ENCODE peak calls at places on chromosomes 16 and 17, in nine cellular contexts. T, S, G, R, U, H, M, O and L are unnamed samples.

GRCh38 chr16:67396159-67396774 is 3.0 kb upstream of the TPPP3 start:
- DNase-seq in R (peak), O (peak), T (peak), H (peak), S (peak), M (peak), G (peak), U (peak), L (no peak)

GRCh38 chr16:64440421-64440831 is 681.4 kb downstream of the CDH11 start:
- DNase-seq in U (peak), O (no peak), M (peak), H (peak), R (no peak), G (peak), T (peak), S (no peak), L (no peak)

GRCh38 chr16:11665071-11665491 is 3.2 kb upstream of the SNN start:
- DNase-seq in U (no peak), R (peak), M (no peak), S (no peak), G (no peak), O (no peak), H (no peak), T (no peak), L (no peak)

GRCh38 chr16:9286930-9287329 is 195.5 kb downstream of the HAPSTR1 start:
- DNase-seq in G (no peak), T (no peak), O (no peak), H (no peak), U (no peak), M (no peak), S (no peak), R (no peak), L (no peak)

GRCh38 chr17:22506231-22506630 is 813.9 kb downstream of the KCNJ18 start:
- DNase-seq in M (no peak), R (no peak), T (no peak), O (no peak), S (no peak), H (no peak), G (no peak), U (no peak), L (no peak)

GRCh38 chr16:4862639-4863038 is 15.4 kb downstream of the UBN1 start:
- DNase-seq in H (no peak), R (no peak), M (no peak), U (peak), S (no peak), G (no peak), T (no peak), O (no peak), L (no peak)

GRCh38 chr17:4719684-4720221 is 9.3 kb downstream of the ARRB2 start:
- DNase-seq in O (peak), R (no peak), T (no peak), H (no peak), G (no peak), U (no peak), M (no peak), S (peak), L (no peak)

GRCh38 chr16:24463196-24463945 is 76.0 kb upstream of the RBBP6 start:
- DNase-seq in H (no peak), S (no peak), T (no peak), M (no peak), R (no peak), G (no peak), O (no peak), U (no peak), L (no peak)

GRCh38 chr16:1153480-1154160 is 714 bp downstream of the CACNA1H start:
- DNase-seq in H (no peak), T (no peak), M (no peak), G (no peak), U (no peak), O (no peak), S (no peak), R (no peak), L (no peak)

GRCh38 chr17:7217113-7217987 is 2.3 kb downstream of the DLG4 start:
- DNase-seq in O (no peak), T (peak), H (peak), U (no peak), G (peak), M (peak), S (no peak), R (no peak), L (no peak)

GRCh38 chr17:78855561-78856165 is 15.0 kb upstream of the USP36 start:
- DNase-seq in H (no peak), O (no peak), U (no peak), R (no peak), T (no peak), M (no peak), S (no peak), G (no peak), L (no peak)

GRCh38 chr17:68601565-68602266 is 549 bp upstream of the FAM20A start:
- DNase-seq in R (no peak), T (no peak), U (no peak), G (no peak), O (no peak), M (no peak), H (no peak), S (no peak), L (no peak)

GRCh38 chr16:27421961-27422740 is 20.2 kb downstream of the IL21R start:
- DNase-seq in M (no peak), R (no peak), T (no peak), H (no peak), S (no peak), G (no peak), O (no peak), U (no peak), L (no peak)

GRCh38 chr17:68937890-68938514 is 17.2 kb downstream of the ABCA8 start:
- DNase-seq in M (no peak), T (no peak), O (no peak), S (no peak), U (no peak), G (no peak), H (no peak), R (no peak), L (no peak)

GRCh38 chr17:1532836-1533602 is 16.6 kb upstream of the INPP5K start:
- DNase-seq in U (no peak), S (no peak), M (no peak), G (no peak), R (no peak), T (peak), H (no peak), O (no peak), L (no peak)
- TF ChIP-seq CTCF in U (no peak), S (peak), M (peak), G (peak), R (no peak), T (peak), H (peak), O (no peak), L (no peak)

DNA sequence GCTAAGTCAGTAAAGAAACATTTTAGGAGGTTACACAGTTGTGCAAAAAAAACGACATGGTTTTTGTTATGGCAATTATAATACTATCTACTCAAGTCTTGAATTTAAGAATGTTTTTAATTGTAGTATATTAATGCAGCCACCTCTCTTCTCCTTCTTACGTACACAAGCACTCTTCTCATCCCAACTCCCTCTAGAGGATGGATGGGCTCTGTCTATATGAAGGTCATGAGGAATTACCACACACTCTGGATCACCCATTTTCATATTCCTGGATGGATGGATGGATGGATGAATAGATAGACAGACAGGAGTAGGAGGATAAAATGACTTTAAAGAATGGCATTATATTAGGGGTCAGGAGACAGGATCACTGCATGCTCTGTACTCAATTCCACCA is 120.0 kb downstream of the PHKB start:
- DNase-seq in T (peak), S (no peak), O (no peak), M (no peak), R (no peak), G (no peak), U (no peak), H (no peak), L (no peak)
- TF ChIP-seq CTCF in T (no peak), S (no peak), O (no peak), M (no peak), R (no peak), G (no peak), U (no peak), H (no peak), L (no peak)

GRCh38 chr17:14302421-14303099 is 1.7 kb downstream of the HS3ST3B1 start:
- DNase-seq in M (peak), H (peak), R (peak), O (peak), U (peak), G (peak), T (peak), S (peak), L (no peak)
- TF ChIP-seq CTCF in M (peak), H (peak), R (peak), O (peak), U (peak), G (peak), T (peak), S (peak), L (no peak)

GRCh38 chr17:63800783-63801182 is 26.4 kb upstream of the PSMC5 start:
- DNase-seq in U (no peak), S (no peak), G (no peak), R (no peak), T (no peak), H (no peak), O (no peak), M (no peak), L (no peak)
- TF ChIP-seq CTCF in U (no peak), S (no peak), G (no peak), R (no peak), T (no peak), H (no peak), O (no peak), M (no peak), L (no peak)